ENCODE peak calls at places on chromosomes 11 and 22, in four cellular contexts. K is dorsolateral prefrontal cortex, U is fibroblast of villous mesenchyme, N is tibial artery. S is an unnamed sample.

GRCh38 chr11:17719028-17719939 is at the start of gene MYOD1:
- DNase-seq in K (no peak), U (no peak), N (no peak), S (no peak)

GRCh38 chr11:118290923-118291322 is 13.6 kb upstream of the CD3E start:
- DNase-seq in K (no peak), U (no peak), N (no peak), S (no peak)

GRCh38 chr11:1198766-1199688 is 23.8 kb upstream of the MUC5B start:
- DNase-seq in K (no peak), U (no peak), N (peak), S (peak)

GRCh38 chr11:122741613-122742012 is 86.1 kb downstream of the UBASH3B start:
- DNase-seq in K (no peak), U (peak), N (peak), S (no peak)

GRCh38 chr22:35399678-35400334 is at the start of gene MCM5:
- DNase-seq in K (peak), U (peak), N (peak), S (peak)

GRCh38 chr11:10894666-10895065 is 36.8 kb upstream of the ZBED5 start:
- DNase-seq in K (no peak), U (no peak), N (no peak), S (no peak)

GRCh38 chr11:73314121-73314948 is 6.3 kb downstream of the ARHGEF17 start:
- DNase-seq in K (peak), U (peak), N (peak), S (no peak)

GRCh38 chr11:70460111-70460510 is 61.8 kb downstream of the CTTN start:
- DNase-seq in K (no peak), U (no peak), N (no peak), S (no peak)

GRCh38 chr11:9607511-9607899 is 34.0 kb downstream of the WEE1 start:
- DNase-seq in K (no peak), U (no peak), N (no peak), S (no peak)

GRCh38 chr11:61955416-61956135 is 5.4 kb downstream of the BEST1 start:
- DNase-seq in K (peak), U (no peak), N (peak), S (no peak)

GRCh38 chr11:68950268-68950667 is 30.5 kb downstream of the MRGPRD start:
- DNase-seq in K (no peak), U (peak), N (no peak), S (no peak)
- TF ChIP-seq CTCF in K (no peak), U (peak), N (peak), S (peak)

GRCh38 chr11:102936864-102937509 is 18.5 kb downstream of the MMP13 start:
- DNase-seq in K (no peak), U (no peak), N (no peak), S (no peak)
- H3K4me3 ChIP-seq in K (no peak), U (no peak), N (no peak), S (no peak)

DNA sequence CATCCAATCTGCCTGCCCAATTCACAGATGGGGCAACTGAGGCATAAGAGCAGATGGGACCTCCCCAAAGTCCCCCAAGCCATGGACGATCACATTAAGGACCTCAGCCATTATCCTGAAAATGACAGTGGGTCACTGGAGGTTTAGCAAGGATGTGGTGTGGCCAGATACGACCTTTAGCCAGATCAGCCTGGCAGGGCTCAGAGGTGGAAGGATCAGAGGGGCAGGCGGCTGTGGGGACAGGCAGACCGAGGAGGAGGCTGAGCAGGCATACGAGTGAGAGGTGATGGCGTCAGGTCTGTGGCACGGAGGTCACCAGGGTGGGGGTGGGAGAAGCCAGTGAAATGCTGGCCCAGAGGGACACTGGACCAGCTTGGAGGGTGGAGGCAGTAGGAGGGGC is 14.1 kb upstream of the TMPRSS6 start:
- DNase-seq in K (no peak), U (no peak), N (no peak), S (no peak)
- TF ChIP-seq CTCF in K (no peak), U (no peak), N (no peak), S (no peak)

GRCh38 chr11:58675344-58676155 is 53.1 kb downstream of the CNTF start:
- DNase-seq in K (peak), U (peak), N (peak), S (no peak)
- H3K4me3 ChIP-seq in K (no peak), U (no peak), N (no peak), S (no peak)

GRCh38 chr11:63888170-63889086 is 28.5 kb downstream of the RCOR2 start:
- DNase-seq in K (no peak), U (peak), N (peak), S (peak)
- TF ChIP-seq CTCF in K (no peak), U (no peak), N (no peak), S (no peak)

GRCh38 chr11:75563978-75564552 is 2.0 kb downstream of the SERPINH1 start:
- DNase-seq in K (no peak), U (peak), N (peak), S (no peak)
- H3K4me3 ChIP-seq in K (peak), U (peak), N (peak), S (peak)

DNA sequence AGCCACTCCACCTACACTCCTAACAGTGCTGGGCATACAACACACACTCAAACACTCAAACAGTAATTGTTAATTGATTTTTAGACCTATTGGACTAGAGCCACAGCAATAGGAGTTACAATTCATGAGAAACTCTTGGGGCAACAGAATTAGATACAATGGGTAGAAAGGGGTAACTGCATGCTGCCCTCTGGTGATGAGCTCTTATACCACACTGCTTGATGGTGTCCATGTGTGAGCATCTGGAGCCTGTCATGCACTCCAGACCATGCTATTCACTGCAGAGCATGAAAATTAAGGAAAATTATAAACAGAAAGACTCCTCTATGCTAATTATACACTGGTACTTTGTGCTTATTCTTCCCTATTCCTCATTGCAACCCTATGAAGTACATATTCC is 975.5 kb upstream of the CCDC90B start:
- DNase-seq in K (no peak), U (no peak), N (no peak), S (no peak)
- TF ChIP-seq CTCF in K (peak), U (no peak), N (no peak), S (no peak)

GRCh38 chr11:134069996-134070845 is 1.3 kb downstream of the JAM3 start:
- DNase-seq in K (peak), U (no peak), N (no peak), S (no peak)
- H3K4me3 ChIP-seq in K (peak), U (peak), N (peak), S (no peak)